ENCODE peak calls at places on chromosomes 1 and 21, in seven cellular contexts. P is posterior cingulate gyrus; B is hypothalamus; T is stimulated activated CD4-positive, alpha-beta T cell treated with anti-CD3 and anti-CD28 coated beads, Interleukin-1b, Interleukin-23, amount 100 ng/mL, for 1 hour; E is NCI-H1417 treated with DMSO at 0.1 percent for 48 hours; Q is astrocyte of the spinal cord; G is NCI-H1092. R is an unnamed sample.

GRCh38 chr1:203589201-203589600 is 37.4 kb upstream of the ATP2B4 start:
- DNase-seq in E (no peak), P (no peak), Q (no peak), G (no peak), B (no peak), T (no peak), R (peak)

GRCh38 chr1:114490235-114490634 is 20.8 kb downstream of the TRIM33 start:
- DNase-seq in G (no peak), E (no peak), P (no peak), B (no peak), Q (no peak), T (no peak), R (no peak)

GRCh38 chr1:7255303-7256058 is 470.2 kb downstream of the CAMTA1 start:
- DNase-seq in Q (peak), T (no peak), E (no peak), G (no peak), P (no peak), B (no peak), R (no peak)

GRCh38 chr1:184469391-184469790 is 82.6 kb downstream of the C1orf21 start:
- DNase-seq in G (no peak), E (no peak), T (no peak), P (no peak), Q (no peak), B (no peak), R (no peak)

GRCh38 chr1:187876775-187877174 is 1048.0 kb downstream of the PLA2G4A start:
- DNase-seq in Q (no peak), T (no peak), G (peak), P (no peak), E (no peak), B (no peak), R (no peak)

GRCh38 chr1:116389013-116389412 is 16.0 kb downstream of the ATP1A1 start:
- DNase-seq in P (no peak), Q (no peak), T (no peak), B (no peak), E (no peak), G (no peak), R (no peak)

GRCh38 chr1:188514917-188515316 is 1686.2 kb downstream of the PLA2G4A start:
- DNase-seq in P (no peak), E (no peak), T (no peak), B (no peak), G (no peak), Q (no peak), R (peak)

GRCh38 chr1:162302246-162302645 is 74.4 kb downstream of the SPATA46 start:
- DNase-seq in B (no peak), Q (no peak), T (no peak), G (no peak), P (no peak), E (no peak), R (no peak)

GRCh38 chr1:72063364-72063763 is 219.0 kb downstream of the NEGR1 start:
- DNase-seq in T (no peak), B (no peak), Q (peak), G (no peak), P (no peak), E (no peak), R (no peak)

GRCh38 chr21:42941696-42942085 is 16.3 kb upstream of the ERVH48-1 start:
- DNase-seq in T (no peak), G (no peak), E (no peak), B (no peak), Q (no peak), P (no peak), R (no peak)

GRCh38 chr1:234408757-234409156 is 35.5 kb downstream of the COA6 start:
- DNase-seq in T (peak), G (no peak), P (no peak), E (no peak), B (no peak), Q (no peak), R (no peak)

GRCh38 chr1:111730706-111731105 is 8.5 kb downstream of the INKA2 start:
- DNase-seq in Q (no peak), E (no peak), G (no peak), B (no peak), T (no peak), P (no peak), R (no peak)

GRCh38 chr1:94694234-94694915 is 125.8 kb upstream of the SLC44A3 start:
- DNase-seq in E (no peak), Q (no peak), B (no peak), T (no peak), P (no peak), G (no peak), R (no peak)

R was measured in COR-L47.